ENCODE peak calls at places on chromosomes 2 and 18, in eight cellular contexts. I is adrenal gland; N is Ammon's horn; T is midbrain; K is LHCN-M2; G is effector CD8-positive, alpha-beta T cell; E is OCI-LY7; H is fibroblast of mammary gland. R is an unnamed sample.

GRCh38 chr18:8121091-8121490 is 488.1 kb upstream of the RAB12 start:
- DNase-seq in I (no peak), N (no peak), T (no peak), K (no peak), G (no peak), E (no peak), H (peak; percentile 55), R (peak; percentile 30)

GRCh38 chr2:168565112-168565511 is 109.0 kb downstream of the CERS6 start:
- DNase-seq in I (no peak), N (no peak), T (no peak), K (peak; percentile 84), G (no peak), E (no peak), H (peak; percentile 89), R (peak; percentile 39)

GRCh38 chr2:38700881-38701458 is 35.1 kb downstream of the GALM start:
- DNase-seq in I (no peak), N (no peak), T (no peak), K (no peak), G (no peak), E (no peak), H (no peak), R (no peak)

GRCh38 chr18:79672490-79673276 is 6.9 kb upstream of the CTDP1 start:
- DNase-seq in I (no peak), N (no peak), T (no peak), K (no peak), G (no peak), E (no peak), H (no peak), R (no peak)

GRCh38 chr18:69647695-69648094 is 247.0 kb downstream of the DOK6 start:
- DNase-seq in I (no peak), N (no peak), T (no peak), K (no peak), G (no peak), E (no peak), H (no peak), R (no peak)

GRCh38 chr2:42975358-42975717 is 183.0 kb upstream of the HAAO start:
- DNase-seq in I (no peak), N (no peak), T (no peak), K (no peak), G (no peak), E (no peak), H (no peak), R (no peak)

GRCh38 chr2:237669628-237670351 is 42.4 kb downstream of the LRRFIP1 start:
- DNase-seq in I (peak; percentile 50), N (peak; percentile 47), T (no peak), K (peak; percentile 99), G (no peak), E (peak; percentile 92), H (peak; percentile 100), R (peak; percentile 88)

GRCh38 chr2:1791670-1792069 is 47.4 kb upstream of the PXDN start:
- DNase-seq in I (no peak), N (no peak), T (no peak), K (peak; percentile 61), G (no peak), E (no peak), H (no peak), R (peak; percentile 73)

GRCh38 chr2:240795916-240796510 is 24.0 kb downstream of the KIF1A start:
- DNase-seq in I (no peak), N (no peak), T (no peak), K (no peak), G (no peak), E (no peak), H (no peak), R (no peak)

GRCh38 chr2:241199897-241200821 is 11.7 kb downstream of the ANO7 start:
- DNase-seq in I (no peak), N (no peak), T (no peak), K (no peak), G (no peak), E (no peak), H (no peak), R (no peak)

GRCh38 chr2:216789088-216789487 is 70.8 kb downstream of the TNP1 start:
- DNase-seq in I (no peak), N (no peak), T (no peak), K (no peak), G (no peak), E (no peak), H (no peak), R (no peak)

GRCh38 chr18:58753976-58754375 is 82.7 kb downstream of the MALT1 start:
- DNase-seq in I (no peak), N (no peak), T (no peak), K (no peak), G (no peak), E (no peak), H (peak; percentile 16), R (peak; percentile 16)